ENCODE peak calls at places on chromosomes 16 and 17, in six cellular contexts. One of them, this sample, is unnamed.

GRCh38 chr16:68414581-68414980 is 33.7 kb downstream of the SMPD3 start:
- DNase-seq in left ventricle myocardium inferior: no peak
- DNase-seq in CD8-positive, alpha-beta memory T cell: no peak
- DNase-seq in CD8-positive, alpha-beta T cell: no peak
- DNase-seq in aorta: no peak
- DNase-seq in immature natural killer cell: no peak
- DNase-seq in this sample: no peak

GRCh38 chr17:79760197-79760906 is 17.6 kb upstream of the CBX2 start:
- DNase-seq in left ventricle myocardium inferior: no peak
- DNase-seq in CD8-positive, alpha-beta memory T cell: no peak
- DNase-seq in CD8-positive, alpha-beta T cell: no peak
- DNase-seq in aorta: peak; percentile 51
- DNase-seq in immature natural killer cell: no peak
- DNase-seq in this sample: no peak

GRCh38 chr17:55760643-55761355 is 9.9 kb downstream of the PCTP start:
- DNase-seq in left ventricle myocardium inferior: no peak
- DNase-seq in CD8-positive, alpha-beta memory T cell: no peak
- DNase-seq in CD8-positive, alpha-beta T cell: no peak
- DNase-seq in aorta: no peak
- DNase-seq in immature natural killer cell: no peak
- DNase-seq in this sample: no peak

GRCh38 chr17:15263206-15263579 is 1.9 kb downstream of the PMP22 start:
- DNase-seq in left ventricle myocardium inferior: peak; percentile 90
- DNase-seq in CD8-positive, alpha-beta memory T cell: no peak
- DNase-seq in CD8-positive, alpha-beta T cell: no peak
- DNase-seq in aorta: peak; percentile 95
- DNase-seq in immature natural killer cell: no peak
- DNase-seq in this sample: no peak

GRCh38 chr17:17021194-17021863 is 20.9 kb upstream of the MPRIP start:
- DNase-seq in left ventricle myocardium inferior: peak; percentile 61
- DNase-seq in CD8-positive, alpha-beta memory T cell: peak; percentile 27
- DNase-seq in CD8-positive, alpha-beta T cell: no peak
- DNase-seq in aorta: peak; percentile 89
- DNase-seq in immature natural killer cell: no peak
- DNase-seq in this sample: no peak

GRCh38 chr16:88549671-88550643 is 20.2 kb upstream of the ZC3H18 start:
- DNase-seq in left ventricle myocardium inferior: no peak
- DNase-seq in CD8-positive, alpha-beta memory T cell: no peak
- DNase-seq in CD8-positive, alpha-beta T cell: no peak
- DNase-seq in aorta: no peak
- DNase-seq in immature natural killer cell: peak; percentile 28
- DNase-seq in this sample: no peak

GRCh38 chr16:6146874-6147425 is 1049.4 kb upstream of the EEF2KMT start:
- DNase-seq in left ventricle myocardium inferior: no peak
- DNase-seq in CD8-positive, alpha-beta memory T cell: no peak
- DNase-seq in CD8-positive, alpha-beta T cell: no peak
- DNase-seq in aorta: no peak
- DNase-seq in immature natural killer cell: no peak
- DNase-seq in this sample: no peak

GRCh38 chr17:28972437-28972836 is 21.1 kb upstream of the PHF12 start:
- DNase-seq in left ventricle myocardium inferior: no peak
- DNase-seq in CD8-positive, alpha-beta memory T cell: no peak
- DNase-seq in CD8-positive, alpha-beta T cell: no peak
- DNase-seq in aorta: no peak
- DNase-seq in immature natural killer cell: no peak
- DNase-seq in this sample: no peak

GRCh38 chr16:81928975-81929374 is 82.3 kb downstream of the SDR42E1 start:
- DNase-seq in left ventricle myocardium inferior: no peak
- DNase-seq in CD8-positive, alpha-beta memory T cell: no peak
- DNase-seq in CD8-positive, alpha-beta T cell: no peak
- DNase-seq in aorta: no peak
- DNase-seq in immature natural killer cell: no peak
- DNase-seq in this sample: no peak

GRCh38 chr17:67422887-67423286 is 45.8 kb downstream of the PITPNC1 start:
- DNase-seq in left ventricle myocardium inferior: no peak
- DNase-seq in CD8-positive, alpha-beta memory T cell: no peak
- DNase-seq in CD8-positive, alpha-beta T cell: no peak
- DNase-seq in aorta: no peak
- DNase-seq in immature natural killer cell: no peak
- DNase-seq in this sample: no peak

GRCh38 chr17:5097101-5097834 is 14.4 kb downstream of the ZNF232 start:
- DNase-seq in left ventricle myocardium inferior: peak; percentile 67
- DNase-seq in CD8-positive, alpha-beta memory T cell: peak; percentile 58
- DNase-seq in CD8-positive, alpha-beta T cell: peak; percentile 56
- DNase-seq in aorta: peak; percentile 81
- DNase-seq in immature natural killer cell: peak; percentile 54
- DNase-seq in this sample: no peak

GRCh38 chr17:77572851-77573250 is 385.7 kb upstream of the TNRC6C start:
- DNase-seq in left ventricle myocardium inferior: no peak
- DNase-seq in CD8-positive, alpha-beta memory T cell: no peak
- DNase-seq in CD8-positive, alpha-beta T cell: no peak
- DNase-seq in aorta: peak; percentile 43
- DNase-seq in immature natural killer cell: no peak
- DNase-seq in this sample: no peak

GRCh38 chr17:9522074-9522473 is 53.5 kb downstream of the STX8 start:
- DNase-seq in left ventricle myocardium inferior: no peak
- DNase-seq in CD8-positive, alpha-beta memory T cell: no peak
- DNase-seq in CD8-positive, alpha-beta T cell: no peak
- DNase-seq in aorta: no peak
- DNase-seq in immature natural killer cell: peak; percentile 15
- DNase-seq in this sample: no peak

GRCh38 chr16:2486645-2487516 is 12.0 kb downstream of the TBC1D24 start:
- DNase-seq in left ventricle myocardium inferior: peak; percentile 56
- DNase-seq in CD8-positive, alpha-beta memory T cell: peak; percentile 87
- DNase-seq in CD8-positive, alpha-beta T cell: peak; percentile 79
- DNase-seq in aorta: no peak
- DNase-seq in immature natural killer cell: peak; percentile 79
- DNase-seq in this sample: peak; percentile 59

GRCh38 chr16:85129846-85130706 is 17.8 kb upstream of the CIBAR2 start:
- DNase-seq in left ventricle myocardium inferior: no peak
- DNase-seq in CD8-positive, alpha-beta memory T cell: no peak
- DNase-seq in CD8-positive, alpha-beta T cell: no peak
- DNase-seq in aorta: no peak
- DNase-seq in immature natural killer cell: no peak
- DNase-seq in this sample: no peak

GRCh38 chr16:89325861-89326471 is 108.5 kb downstream of the ZNF778 start:
- DNase-seq in left ventricle myocardium inferior: peak; percentile 47
- DNase-seq in CD8-positive, alpha-beta memory T cell: peak; percentile 49
- DNase-seq in CD8-positive, alpha-beta T cell: no peak
- DNase-seq in aorta: peak; percentile 73
- DNase-seq in immature natural killer cell: no peak
- DNase-seq in this sample: no peak

GRCh38 chr16:56094231-56094630 is 97.1 kb upstream of the GNAO1 start:
- DNase-seq in left ventricle myocardium inferior: no peak
- DNase-seq in CD8-positive, alpha-beta memory T cell: no peak
- DNase-seq in CD8-positive, alpha-beta T cell: no peak
- DNase-seq in aorta: no peak
- DNase-seq in immature natural killer cell: no peak
- DNase-seq in this sample: no peak

GRCh38 chr16:14618566-14618965 is 11.5 kb downstream of the PARN start:
- DNase-seq in left ventricle myocardium inferior: no peak
- DNase-seq in CD8-positive, alpha-beta memory T cell: no peak
- DNase-seq in CD8-positive, alpha-beta T cell: no peak
- DNase-seq in aorta: no peak
- DNase-seq in immature natural killer cell: no peak
- DNase-seq in this sample: no peak

This sample was measured in T-helper 1 cell.